ENCODE peak calls at places on chromosome X, in six cellular contexts. C, Z, I, A, R and T are unnamed samples.
A peak's percentile ranks its signal among the peaks of the same experiment; 100 is the strongest.

GRCh38 chrX:133923113-133923512 is 62.3 kb downstream of the GPC3 start:
- ATAC-seq in C (no peak), I (no peak), Z (peak; percentile 47), R (no peak), A (no peak), T (no peak)

GRCh38 chrX:15848576-15848975 is 6.0 kb downstream of the AP1S2 start:
- ATAC-seq in R (no peak), I (no peak), A (no peak), Z (peak; percentile 47), C (no peak), T (no peak)

GRCh38 chrX:150508461-150509367 is 59.7 kb upstream of the MTM1 start:
- ATAC-seq in R (peak; percentile 54), A (no peak), I (peak; percentile 40), Z (no peak), C (no peak), T (peak; percentile 76)

GRCh38 chrX:136711147-136711546 is 63.2 kb downstream of the CD40LG start:
- ATAC-seq in C (peak; percentile 77), A (peak; percentile 77), I (peak; percentile 54), Z (peak; percentile 58), R (no peak), T (no peak)

GRCh38 chrX:1720826-1721225 is 106.0 kb downstream of the ASMT start:
- ATAC-seq in C (no peak), Z (no peak), A (no peak), I (no peak), R (no peak), T (no peak)

GRCh38 chrX:2464677-2465166 is 36.1 kb downstream of the DHRSX start:
- ATAC-seq in I (no peak), C (peak; percentile 84), Z (no peak), R (no peak), A (peak; percentile 61), T (no peak)

GRCh38 chrX:128460835-128461234 is 408.6 kb upstream of the ACTRT1 start:
- ATAC-seq in A (no peak), R (no peak), C (no peak), Z (no peak), I (peak; percentile 45), T (no peak)

GRCh38 chrX:53595266-53595810 is 91.2 kb downstream of the HUWE1 start:
- ATAC-seq in R (no peak), I (no peak), C (no peak), A (no peak), Z (no peak), T (no peak)

GRCh38 chrX:150162141-150162540 is 201.0 kb upstream of the MAMLD1 start:
- ATAC-seq in R (no peak), I (no peak), C (no peak), Z (no peak), A (peak; percentile 88), T (no peak)

GRCh38 chrX:132662844-132663243 is 174.0 kb upstream of the MBNL3 start:
- ATAC-seq in R (no peak), Z (no peak), I (no peak), A (no peak), C (no peak), T (no peak)

GRCh38 chrX:118758511-118758910 is 31.1 kb downstream of the IL13RA1 start:
- ATAC-seq in Z (peak; percentile 50), C (no peak), A (no peak), R (no peak), I (no peak), T (no peak)

GRCh38 chrX:542179-542578 is 88.4 kb upstream of the SHOX start:
- ATAC-seq in Z (no peak), C (peak; percentile 81), R (no peak), I (no peak), A (no peak), T (no peak)

GRCh38 chrX:12011075-12011474 is 127.2 kb upstream of the FRMPD4 start:
- ATAC-seq in A (no peak), I (no peak), C (no peak), R (no peak), Z (no peak), T (no peak)

GRCh38 chrX:40644821-40645358 is 2.5 kb downstream of the CXorf38 start:
- ATAC-seq in Z (peak; percentile 62), I (no peak), C (peak; percentile 36), R (peak; percentile 82), A (no peak), T (peak; percentile 26)
- TF ChIP-seq POLR2AphosphoS5 in Z (peak; percentile 38), I (no peak), C (no peak), R (peak; percentile 79), A (no peak), T (no peak)

DNA sequence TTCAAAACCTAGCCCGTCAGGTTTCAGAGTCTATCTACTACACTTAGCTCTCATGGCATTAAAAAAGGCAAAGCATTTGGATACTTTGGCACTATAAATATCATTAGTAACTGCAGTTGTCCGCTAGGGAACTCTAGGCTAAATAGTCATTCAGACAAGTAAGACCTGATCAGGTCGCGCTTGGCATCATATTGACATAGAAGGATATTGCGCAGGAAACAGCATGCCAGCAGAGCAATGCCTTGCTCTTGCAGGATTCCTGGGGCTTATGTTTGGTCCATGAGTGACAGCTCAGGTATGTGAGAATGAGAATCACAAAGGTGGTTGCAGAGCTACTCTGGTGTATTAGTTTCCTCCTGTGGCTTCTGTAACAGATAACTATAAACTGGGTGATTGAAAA is 62.7 kb downstream of the KDM6A start:
- ATAC-seq in I (no peak), A (no peak), C (no peak), R (no peak), Z (no peak), T (no peak)
- H3K4me1 ChIP-seq in I (peaks cover 51% of the 10 kb centered on the region), A (peaks cover 10% of the 10 kb centered on the region), C (peaks cover 19% of the 10 kb centered on the region), R (peaks cover 4% of the 10 kb centered on the region), Z (no peaks in the 10 kb centered on the region), T (peaks cover 3% of the 10 kb centered on the region)

GRCh38 chrX:153971124-153971631 is 440 bp downstream of the HCFC1 start:
- ATAC-seq in A (peak; percentile 59), C (peak; percentile 69), Z (peak; percentile 77), R (peak; percentile 90), I (peak; percentile 74), T (peak; percentile 73)
- TF ChIP-seq POLR2A in A (no peak), C (peak; percentile 72), Z (peak; percentile 67), R (peak; percentile 75), I (no peak), T (no peak)

DNA sequence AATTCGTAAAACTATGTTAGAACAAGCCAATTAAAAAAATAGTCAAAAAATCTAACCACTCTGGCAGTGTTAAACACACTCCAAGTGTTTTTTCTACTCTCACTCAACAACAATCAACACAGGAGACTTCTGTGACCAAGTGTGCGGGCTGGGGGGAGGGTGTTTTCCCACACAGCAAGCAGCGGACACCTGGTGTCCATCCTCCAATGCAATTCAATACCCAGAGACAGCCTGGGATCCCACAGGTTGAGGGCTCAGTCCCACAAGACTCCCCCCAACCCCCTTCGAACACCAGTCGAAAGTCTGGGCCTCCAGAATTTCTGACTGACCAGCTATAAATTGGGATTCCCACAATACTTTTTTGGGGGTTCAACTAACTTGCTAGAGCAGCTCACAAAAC is 8.3 kb upstream of the PIM2 start:
- ATAC-seq in A (no peak), Z (no peak), R (no peak), C (no peak), I (no peak), T (no peak)
- TF ChIP-seq POLR2AphosphoS5 in A (no peak), Z (no peak), R (no peak), C (no peak), I (no peak), T (no peak)

DNA sequence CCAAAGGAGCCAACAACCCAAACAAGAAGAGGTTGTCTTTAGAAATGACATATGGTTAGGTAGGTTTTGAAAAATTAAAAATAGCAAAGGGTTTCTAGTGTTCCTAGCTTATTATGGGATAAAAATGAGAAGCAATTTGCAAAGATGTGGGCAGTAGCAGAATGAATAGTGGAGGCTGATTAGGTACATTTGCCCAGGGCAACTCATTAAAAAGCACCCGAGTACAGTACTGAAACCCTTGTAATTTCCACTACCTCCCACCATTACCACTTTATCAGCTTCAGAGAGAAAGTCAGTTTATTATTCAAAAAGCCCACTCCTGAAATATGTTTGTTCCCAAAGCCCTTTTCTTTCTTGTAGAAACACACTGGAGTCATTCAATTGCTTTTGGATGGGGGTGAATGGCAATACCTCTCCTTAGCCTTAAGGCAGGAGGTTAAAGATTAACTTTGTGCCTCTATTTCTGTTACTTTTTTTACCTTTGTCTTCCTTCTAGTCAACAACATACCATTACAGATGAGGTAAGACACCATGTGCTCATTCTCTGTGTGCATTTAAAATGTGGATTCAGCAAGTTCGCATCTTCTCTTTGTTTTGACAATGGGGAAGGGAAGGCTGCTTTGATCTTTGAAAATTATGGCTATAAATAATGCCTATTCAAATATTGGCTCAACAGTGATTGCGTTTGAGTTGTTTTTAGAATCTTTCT is 353.8 kb upstream of the CASK start:
- ATAC-seq in I (no peak), R (no peak), C (no peak), Z (peak; percentile 93), A (no peak), T (no peak)
- H3K4me1 ChIP-seq in I (no peaks in the 10 kb centered on the region), R (no peaks in the 10 kb centered on the region), C (no peaks in the 10 kb centered on the region), Z (no peaks in the 10 kb centered on the region), A (no peaks in the 10 kb centered on the region), T (no peaks in the 10 kb centered on the region)

DNA sequence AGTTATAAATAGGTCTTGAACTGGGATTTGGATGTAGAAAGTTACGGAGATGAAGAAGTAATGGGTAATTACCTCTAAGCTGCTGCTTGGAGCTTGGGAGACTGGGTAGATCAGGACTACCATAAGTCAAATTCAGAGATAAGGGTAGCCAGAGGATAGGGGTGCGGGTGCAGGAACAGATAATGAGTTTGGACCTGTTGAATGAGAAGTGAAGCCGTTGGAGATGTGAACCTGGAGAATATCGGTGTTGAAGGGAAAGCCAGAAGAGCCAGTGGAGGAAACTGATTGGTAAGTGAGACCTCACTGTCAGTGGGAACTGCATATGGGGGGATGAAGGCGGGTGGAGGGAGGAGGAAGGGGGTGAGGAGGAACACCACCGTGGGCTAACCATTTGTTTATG is 618 bp upstream of the FOXO4 start:
- ATAC-seq in I (no peak), A (peak; percentile 5), Z (no peak), C (peak; percentile 23), R (no peak), T (no peak)
- TF ChIP-seq POLR2A in I (no peak), A (no peak), Z (no peak), C (no peak), R (no peak), T (no peak)

GRCh38 chrX:139734996-139735395 is 27.0 kb upstream of the MCF2 start:
- ATAC-seq in C (no peak), A (no peak), R (no peak), Z (no peak), I (no peak), T (no peak)
- TF ChIP-seq POLR2AphosphoS5 in C (no peak), A (no peak), R (no peak), Z (no peak), I (no peak), T (no peak)

GRCh38 chrX:139825618-139826017 is 107.2 kb downstream of the ATP11C start:
- ATAC-seq in C (no peak), A (no peak), I (no peak), Z (peak; percentile 54), R (no peak), T (no peak)
- H3K4me1 ChIP-seq in C (no peaks in the 10 kb centered on the region), A (no peaks in the 10 kb centered on the region), I (peaks cover 12% of the 10 kb centered on the region), Z (no peaks in the 10 kb centered on the region), R (peaks cover 5% of the 10 kb centered on the region), T (no peaks in the 10 kb centered on the region)